ENCODE peak calls at places on chromosomes 13 and 19, in four cellular contexts. D is AG09309, O is fibroblast of lung, Q is fibroblast of villous mesenchyme. Z is an unnamed sample.

GRCh38 chr19:39112338-39112890 is 13.2 kb upstream of the PAK4 start:
- DNase-seq in O (peak; percentile 51), Q (no peak), D (no peak), Z (no peak)

GRCh38 chr13:21138561-21138960 is 37.8 kb downstream of the SKA3 start:
- DNase-seq in O (no peak), D (no peak), Q (no peak), Z (no peak)

GRCh38 chr19:18160441-18160791 is 7.5 kb downstream of the PIK3R2 start:
- DNase-seq in Q (no peak), O (no peak), D (no peak), Z (no peak)

GRCh38 chr13:95523598-95523997 is 28.9 kb upstream of the CLDN10 start:
- DNase-seq in D (no peak), Q (no peak), O (no peak), Z (no peak)

GRCh38 chr19:33388817-33389573 is 15.5 kb downstream of the CEBPG start:
- DNase-seq in D (no peak), Q (no peak), O (no peak), Z (no peak)

GRCh38 chr13:61316647-61317046 is 99.0 kb downstream of the PCDH20 start:
- DNase-seq in D (no peak), O (no peak), Q (no peak), Z (no peak)

GRCh38 chr19:45471866-45472556 is 4.2 kb downstream of the FOSB start:
- DNase-seq in O (no peak), D (no peak), Q (no peak), Z (no peak)

GRCh38 chr13:112446867-112447266 is 70.7 kb downstream of the SPACA7 start:
- DNase-seq in Q (no peak), O (no peak), D (no peak), Z (no peak)

GRCh38 chr19:15812059-15812722 is 3.3 kb downstream of the OR10H1 start:
- DNase-seq in O (no peak), Q (no peak), D (no peak), Z (no peak)

GRCh38 chr19:40283414-40284250 is 1.5 kb downstream of the AKT2 start:
- DNase-seq in O (no peak), D (no peak), Q (no peak), Z (no peak)

GRCh38 chr13:77729502-77730221 is 32.2 kb downstream of the SLAIN1 start:
- DNase-seq in O (no peak), D (no peak), Q (no peak), Z (no peak)

GRCh38 chr19:55461974-55462628 is 659 bp upstream of the ISOC2 start:
- DNase-seq in D (no peak), Q (no peak), O (peak; percentile 31), Z (peak; percentile 47)

GRCh38 chr13:24168980-24169379 is 8.5 kb downstream of the SPATA13 start:
- DNase-seq in D (no peak), O (peak; percentile 73), Q (no peak), Z (peak; percentile 41)

GRCh38 chr13:51520524-51520923 is 63.7 kb upstream of the WDFY2 start:
- DNase-seq in D (no peak), O (peak; percentile 71), Q (peak; percentile 36), Z (peak; percentile 77)

GRCh38 chr13:25490236-25490635 is 118.5 kb downstream of the ATP8A2 start:
- DNase-seq in D (no peak), Q (no peak), O (no peak), Z (no peak)

GRCh38 chr19:42166336-42166735 is 34.1 kb upstream of the POU2F2 start:
- DNase-seq in O (no peak), D (no peak), Q (no peak), Z (no peak)

GRCh38 chr19:11581740-11582139 is 4.3 kb upstream of the ACP5 start:
- DNase-seq in O (peak; percentile 44), D (no peak), Q (peak; percentile 28), Z (peak; percentile 28)

GRCh38 chr19:42175952-42176648 is 41.4 kb downstream of the DEDD2 start:
- DNase-seq in O (peak; percentile 31), D (no peak), Q (peak; percentile 28), Z (peak; percentile 25)

GRCh38 chr19:18159810-18160209 is 6.8 kb downstream of the PIK3R2 start:
- DNase-seq in D (no peak), Q (no peak), O (no peak), Z (no peak)

GRCh38 chr13:42233726-42234125 is 38.2 kb upstream of the AKAP11 start:
- DNase-seq in Q (no peak), D (no peak), O (no peak), Z (no peak)

GRCh38 chr19:35931161-35931873 is 4.9 kb upstream of the LRFN3 start:
- DNase-seq in O (peak; percentile 98), D (peak; percentile 97), Q (peak; percentile 100), Z (peak; percentile 99)

GRCh38 chr13:50720856-50721663 is 122.4 kb downstream of the DLEU7 start:
- DNase-seq in Q (no peak), O (peak; percentile 56), D (no peak), Z (no peak)

GRCh38 chr13:75426421-75426820 is 55.5 kb downstream of the TBC1D4 start:
- DNase-seq in D (no peak), Q (no peak), O (no peak), Z (no peak)

GRCh38 chr13:101453784-101454201 is 1.3 kb downstream of the ITGBL1 start:
- DNase-seq in Q (no peak), O (no peak), D (no peak), Z (no peak)

GRCh38 chr13:31629085-31629785 is 110.1 kb upstream of the RXFP2 start:
- DNase-seq in D (no peak), O (peak; percentile 70), Q (no peak), Z (peak; percentile 71)

GRCh38 chr19:38893341-38893771 is 6.1 kb downstream of the SIRT2 start:
- DNase-seq in O (no peak), Q (no peak), D (no peak), Z (no peak)

GRCh38 chr13:42524487-42525034 is 49.4 kb upstream of the TNFSF11 start:
- DNase-seq in Q (peak; percentile 35), O (no peak), D (no peak), Z (peak; percentile 25)

GRCh38 chr19:11781295-11782057 is 14.7 kb downstream of the ZNF441 start:
- DNase-seq in O (peak; percentile 30), Q (peak; percentile 8), D (no peak), Z (no peak)

DNA sequence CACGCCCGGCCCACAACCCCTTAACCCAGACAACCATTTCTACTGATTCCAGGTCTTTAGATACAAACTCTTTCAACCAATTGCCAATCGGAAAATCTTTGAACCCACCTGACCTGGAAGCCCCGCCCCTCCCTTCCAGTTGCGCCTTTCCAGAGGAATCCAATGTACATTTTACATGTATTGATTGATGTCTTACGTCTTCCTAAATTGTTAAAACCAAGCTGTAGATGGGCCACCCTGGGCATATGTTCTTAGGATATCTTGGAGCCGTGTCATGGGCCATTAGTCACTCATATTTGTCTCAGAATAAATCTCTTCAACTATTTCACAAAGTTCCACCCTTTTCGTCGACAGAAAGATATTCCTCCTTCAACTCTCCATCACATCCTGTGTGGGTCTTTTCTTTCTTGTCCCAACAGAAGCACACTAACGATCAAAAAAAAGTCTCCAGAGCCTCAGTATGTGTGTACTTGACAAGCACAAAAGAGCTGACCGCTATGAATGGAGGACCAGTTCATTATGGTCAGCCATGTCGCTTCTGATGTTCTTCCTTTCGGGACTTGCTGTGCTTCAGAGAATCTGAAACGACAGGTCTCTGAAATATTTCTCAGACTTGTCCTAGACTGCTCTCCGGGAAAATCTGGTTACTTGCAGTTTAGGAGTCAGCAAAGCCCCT is 601 bp upstream of the ZNF749 start:
- DNase-seq in Q (no peak), O (no peak), D (no peak), Z (no peak)
- H3K4me3 ChIP-seq in Q (peak overlapping the region; percentile 78), O (peak overlapping the region; percentile 88), D (peak overlapping the region; percentile 93), Z (peak overlapping the region; percentile 85)

GRCh38 chr19:20422616-20423205 is 142.9 kb downstream of the ZNF737 start:
- DNase-seq in O (no peak), D (no peak), Q (peak; percentile 26), Z (no peak)
- TF ChIP-seq CTCF in O (no peak), D (no peak), Q (no peak), Z (no peak)

GRCh38 chr19:56765107-56765506 is 75.4 kb downstream of the PEG3 start:
- DNase-seq in O (no peak), D (no peak), Q (peak; percentile 0), Z (no peak)
- H3K4me3 ChIP-seq in O (peak overlapping the region; percentile 14), D (no peak overlapping the region), Q (no peak overlapping the region), Z (no peak overlapping the region)

DNA sequence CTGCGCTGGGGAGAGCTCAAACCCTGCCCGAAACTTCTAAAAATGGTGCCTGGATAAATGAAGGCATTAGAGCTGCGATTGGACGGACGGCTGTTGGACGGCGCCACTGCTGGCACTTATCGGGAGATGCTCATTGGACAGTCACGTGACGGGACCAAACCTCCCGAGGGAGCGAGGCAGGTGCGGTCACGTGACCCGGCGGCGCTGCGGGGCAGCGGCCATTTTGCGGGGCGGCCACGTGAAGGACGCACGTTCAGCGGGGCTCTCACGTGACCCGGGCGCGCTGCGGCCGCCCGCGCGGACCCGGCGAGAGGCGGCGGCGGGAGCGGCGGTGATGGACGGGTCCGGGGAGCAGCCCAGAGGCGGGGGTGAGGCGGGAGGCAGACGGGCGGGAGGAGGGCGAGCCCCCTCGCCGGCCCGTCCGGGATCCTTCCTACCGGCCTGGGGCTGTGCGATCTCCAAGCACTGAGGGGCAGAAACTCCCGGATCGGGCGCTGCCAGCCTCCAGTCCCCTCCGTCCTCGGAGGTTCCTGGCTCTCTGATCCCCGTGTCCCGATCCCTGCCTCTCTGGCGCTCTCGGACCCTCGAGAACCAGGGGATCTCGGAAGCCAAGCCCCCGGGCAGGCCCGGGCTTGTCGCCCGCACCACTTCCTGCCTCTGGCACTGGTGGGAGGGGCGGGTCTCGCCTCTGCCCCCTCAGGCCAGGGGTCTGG is at the start of gene BAX:
- DNase-seq in D (peak; percentile 63), O (peak; percentile 95), Q (peak; percentile 96), Z (peak; percentile 96)
- TF ChIP-seq CTCF in D (no peak), O (no peak), Q (no peak), Z (no peak)

DNA sequence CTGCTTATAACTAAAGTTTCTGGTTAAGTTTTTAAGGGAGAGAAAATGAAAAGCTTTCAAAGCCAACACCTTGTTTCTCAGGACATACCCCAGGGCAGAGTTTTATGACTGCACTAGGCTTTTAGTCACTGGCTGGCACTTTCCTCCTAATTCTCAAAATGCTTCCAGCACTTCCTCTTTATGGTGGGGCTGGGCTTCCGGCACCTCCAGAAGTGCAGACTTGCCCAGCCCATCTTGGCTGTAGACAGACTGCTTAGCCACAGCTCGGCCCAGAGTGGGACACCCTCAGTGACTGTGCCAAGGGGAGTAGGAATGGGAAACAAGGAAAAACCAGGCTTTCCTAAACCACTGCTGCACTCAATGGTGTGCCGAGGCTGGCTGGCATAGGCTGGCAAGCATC is 23.2 kb upstream of the GTF3A start:
- DNase-seq in D (no peak), Q (no peak), O (no peak), Z (no peak)
- H3K4me3 ChIP-seq in D (no peak overlapping the region), Q (no peak overlapping the region), O (no peak overlapping the region), Z (no peak overlapping the region)

Z was measured in fibroblast of the aortic adventitia.